ENCODE peak calls at places on chromosomes 3 and 15, in eight cellular contexts. A is colonic mucosa, Y is ovary, B is aorta, W is PC-3, J is mesendoderm, K is neuronal stem cell, H is MM.1S. D is an unnamed sample.

GRCh38 chr15:82538961-82539689 is 1.1 kb downstream of the RPS17 start:
- DNase-seq in Y (no peak), K (no peak), H (no peak), W (no peak), A (no peak), J (peak), B (no peak), D (no peak)

GRCh38 chr15:70047386-70048195 is 50.1 kb downstream of the TLE3 start:
- DNase-seq in A (no peak), H (no peak), W (no peak), B (peak), Y (peak), K (no peak), J (no peak), D (no peak)

GRCh38 chr15:51935466-51936118 is 36.0 kb downstream of the LEO1 start:
- DNase-seq in A (no peak), K (no peak), H (no peak), J (no peak), B (no peak), W (no peak), Y (no peak), D (no peak)

GRCh38 chr3:63192248-63192647 is 85.9 kb upstream of the SYNPR start:
- DNase-seq in W (no peak), J (peak), B (no peak), A (no peak), Y (no peak), H (no peak), K (no peak), D (no peak)

GRCh38 chr15:50009634-50010033 is 109.4 kb downstream of the ATP8B4 start:
- DNase-seq in K (no peak), B (no peak), J (no peak), A (no peak), Y (no peak), H (peak), W (no peak), D (no peak)

GRCh38 chr3:179196098-179196497 is 47.9 kb downstream of the PIK3CA start:
- DNase-seq in A (no peak), J (no peak), Y (no peak), B (no peak), W (peak), H (peak), K (no peak), D (peak)

GRCh38 chr3:126111126-126111551 is 27.2 kb upstream of the SLC41A3 start:
- DNase-seq in K (no peak), J (no peak), Y (no peak), A (peak), H (no peak), B (peak), W (no peak), D (no peak)

GRCh38 chr15:101123222-101123910 is 128.5 kb downstream of the CHSY1 start:
- DNase-seq in K (no peak), H (no peak), W (no peak), B (peak), J (peak), Y (no peak), A (no peak), D (no peak)

GRCh38 chr15:80846416-80846815 is 67.2 kb downstream of the CEMIP start:
- DNase-seq in B (no peak), A (no peak), K (no peak), W (peak), Y (no peak), J (no peak), H (no peak), D (no peak)

GRCh38 chr3:122097141-122097540 is 42.0 kb downstream of the CD86 start:
- DNase-seq in H (no peak), A (no peak), J (no peak), Y (no peak), W (no peak), K (no peak), B (no peak), D (no peak)

GRCh38 chr15:64013179-64014043 is 32.9 kb downstream of the DAPK2 start:
- DNase-seq in W (peak), A (peak), J (no peak), B (no peak), H (no peak), Y (no peak), K (no peak), D (no peak)

GRCh38 chr3:122642935-122643334 is 37.7 kb upstream of the PARP14 start:
- DNase-seq in H (peak), B (no peak), J (no peak), W (no peak), K (no peak), A (no peak), Y (no peak), D (no peak)

GRCh38 chr3:79027593-79027992 is 740.2 kb downstream of the ROBO1 start:
- DNase-seq in A (no peak), Y (no peak), B (no peak), H (no peak), W (no peak), K (no peak), J (no peak), D (no peak)

DNA sequence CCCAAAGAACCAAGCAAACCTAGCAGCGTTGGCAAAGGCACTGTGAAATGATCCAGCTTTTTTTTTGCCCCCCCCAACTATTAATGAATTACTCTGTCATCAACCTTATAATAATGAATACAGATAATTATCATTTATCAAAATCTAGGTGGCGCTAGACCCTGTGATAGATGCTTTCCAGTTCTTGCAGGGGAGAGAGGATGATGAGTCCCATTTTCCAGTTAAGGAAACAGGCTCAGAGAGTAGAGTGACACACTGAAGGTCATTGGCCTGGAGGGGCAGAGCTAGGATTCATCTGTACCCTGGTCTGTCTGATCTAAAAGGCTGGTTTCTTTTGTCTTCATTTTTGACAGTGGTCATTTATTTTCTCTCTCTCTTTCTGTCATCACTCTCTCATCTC is 5.0 kb downstream of the ACOX2 start:
- DNase-seq in B (no peak), K (no peak), J (no peak), A (no peak), H (no peak), W (peak), Y (no peak), D (no peak)
- H3K4me3 ChIP-seq in B (no peak), K (no peak), J (no peak), A (no peak), H (no peak), W (no peak), Y (no peak), D (no peak)

DNA sequence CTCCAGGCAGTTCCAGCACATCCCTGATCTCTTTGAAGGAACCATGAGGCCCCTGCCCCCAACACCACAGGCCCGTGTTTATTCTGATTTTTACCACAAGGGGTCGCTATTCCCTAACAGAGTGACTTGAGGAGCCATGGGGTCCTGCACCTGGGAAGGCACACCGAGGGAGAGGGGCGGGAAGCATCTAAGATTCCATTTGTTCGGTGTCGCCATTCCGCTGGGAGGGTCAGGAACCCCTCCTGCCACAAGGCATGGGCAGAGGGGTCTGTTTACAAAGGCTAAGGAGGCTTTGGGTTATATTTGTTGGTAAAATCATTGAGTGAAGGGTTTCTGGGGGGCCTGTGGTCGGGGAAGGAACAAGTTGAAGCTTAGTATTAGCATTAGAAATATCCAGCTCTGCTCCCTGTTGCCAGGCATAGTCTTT is 77.1 kb downstream of the WDR76 start:
- DNase-seq in B (no peak), K (peak), J (peak), W (peak), A (peak), H (peak), Y (peak), D (peak)
- H3K4me3 ChIP-seq in B (no peak), K (no peak), J (no peak), W (no peak), A (no peak), H (no peak), Y (no peak), D (no peak)

DNA sequence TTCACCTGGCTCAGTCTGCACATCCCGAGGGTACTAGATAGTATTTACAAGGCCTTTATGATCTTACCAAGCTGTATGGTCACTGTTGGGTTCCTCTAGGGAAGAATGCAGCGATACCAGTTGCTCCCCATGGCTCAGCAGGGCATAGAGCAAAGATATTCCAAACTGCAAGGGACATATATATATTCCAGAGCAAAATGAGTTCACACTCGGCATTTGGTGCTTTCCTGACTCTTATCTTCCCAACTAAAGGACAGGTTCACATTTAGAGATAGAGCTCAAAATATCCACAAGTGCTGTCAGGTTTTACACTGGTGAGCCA is 3.5 kb upstream of the SPG11 start:
- DNase-seq in W (no peak), H (no peak), A (no peak), Y (no peak), K (no peak), J (no peak), B (no peak), D (no peak)
- H3K4me3 ChIP-seq in W (no peak), H (peak), A (no peak), Y (no peak), K (no peak), J (no peak), B (no peak), D (no peak)

GRCh38 chr3:50243552-50243895 is 7.5 kb downstream of the GNAI2 start:
- DNase-seq in J (no peak), H (no peak), A (no peak), B (no peak), K (no peak), Y (no peak), W (no peak), D (no peak)
- H3K4me3 ChIP-seq in J (no peak), H (no peak), A (no peak), B (no peak), K (no peak), Y (no peak), W (no peak), D (no peak)

GRCh38 chr3:24832878-24833277 is 338.2 kb upstream of the THRB start:
- DNase-seq in B (no peak), A (no peak), Y (no peak), W (no peak), K (no peak), J (no peak), H (no peak), D (no peak)

GRCh38 chr3:24829632-24830229 is 335.1 kb upstream of the THRB start:
- DNase-seq in A (peak), Y (no peak), J (peak), H (no peak), B (peak), K (peak), W (no peak), D (no peak)

GRCh38 chr3:24829011-24829581 is 334.4 kb upstream of the THRB start:
- DNase-seq in W (no peak), Y (no peak), B (peak), A (peak), H (no peak), K (peak), J (peak), D (no peak)

GRCh38 chr3:24834442-24834841 is 339.8 kb upstream of the THRB start:
- DNase-seq in H (no peak), A (no peak), W (no peak), Y (no peak), J (no peak), B (no peak), K (no peak), D (no peak)

DNA sequence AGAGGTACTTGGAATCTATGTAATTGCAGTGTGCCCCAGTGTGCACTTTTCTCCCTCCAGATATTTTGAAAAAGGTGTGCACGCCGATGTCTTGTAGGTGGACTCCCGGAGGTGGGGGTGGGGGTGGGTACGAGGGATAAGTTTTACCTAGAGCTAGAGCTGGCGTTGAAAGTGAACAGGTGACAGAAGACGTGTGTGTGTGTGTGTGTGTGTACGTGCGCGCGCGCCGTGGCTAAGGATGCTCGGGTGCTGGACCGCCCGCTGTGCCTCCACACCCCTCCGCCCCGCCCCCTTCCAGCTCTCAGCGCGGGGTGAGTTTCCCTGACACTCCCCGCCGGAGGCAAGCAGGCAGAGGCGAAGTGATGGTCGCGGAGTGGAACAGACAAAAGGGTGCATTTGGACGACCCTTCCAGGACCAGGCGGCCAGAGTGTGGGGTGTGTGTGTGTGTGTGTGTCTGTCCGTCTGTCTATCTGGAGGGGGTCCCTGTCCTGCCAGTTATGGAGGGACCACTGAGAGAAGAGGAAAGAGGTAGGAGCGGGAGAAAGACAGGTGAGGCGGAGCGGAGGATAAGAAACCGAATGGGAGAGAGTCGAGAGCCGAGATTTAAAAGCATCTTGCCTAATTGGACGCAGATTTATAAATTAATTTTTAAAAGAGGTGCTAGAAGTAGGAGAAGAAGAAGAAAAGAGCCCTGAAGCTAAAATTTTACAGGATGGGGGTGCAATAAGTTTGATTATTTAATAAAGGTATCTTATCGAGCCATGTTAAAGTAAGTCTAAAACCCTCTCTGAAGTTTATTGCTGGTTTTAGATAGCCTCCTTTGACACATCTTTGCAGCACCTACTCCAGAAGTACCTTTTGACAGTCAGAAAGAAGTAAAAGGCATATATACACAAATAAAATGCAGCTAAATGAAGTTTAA is 335.8 kb upstream of the THRB start:
- DNase-seq in W (no peak), A (peak), Y (no peak), B (peak), J (no peak), H (no peak), K (peak), D (no peak)
- H3K4me3 ChIP-seq in W (no peak), A (peak), Y (no peak), B (peak), J (no peak), H (no peak), K (peak), D (no peak)

DNA sequence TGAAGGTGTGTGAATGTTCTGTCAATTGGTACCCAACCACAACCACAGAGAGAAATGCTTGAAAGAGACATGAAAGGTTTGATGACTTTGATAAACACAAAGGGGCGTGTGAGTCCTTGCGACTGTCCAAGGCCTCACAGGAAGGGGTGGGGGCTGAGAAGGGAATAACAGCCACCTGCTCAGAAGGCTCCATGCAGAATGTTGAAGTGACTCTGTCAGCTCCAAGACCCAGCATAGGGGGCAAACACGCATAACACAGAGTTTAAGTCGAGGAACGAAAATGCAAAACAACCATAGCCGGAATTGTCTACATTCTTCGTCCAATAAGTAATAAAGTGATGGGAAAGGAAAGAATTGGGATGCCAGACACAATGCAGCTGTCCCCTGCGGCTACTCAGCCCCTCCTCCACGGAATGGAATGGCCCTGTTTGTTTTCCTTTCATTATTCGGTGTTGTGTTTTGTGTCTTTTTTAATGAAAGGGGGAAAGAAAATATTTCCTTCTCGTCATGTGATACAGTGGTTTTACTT is 19.9 kb downstream of the TMEM212 start:
- DNase-seq in W (no peak), Y (peak), J (no peak), H (no peak), B (no peak), K (no peak), A (no peak), D (peak)
- H3K4me3 ChIP-seq in W (no peak), Y (no peak), J (no peak), H (no peak), B (no peak), K (no peak), A (no peak), D (no peak)

DNA sequence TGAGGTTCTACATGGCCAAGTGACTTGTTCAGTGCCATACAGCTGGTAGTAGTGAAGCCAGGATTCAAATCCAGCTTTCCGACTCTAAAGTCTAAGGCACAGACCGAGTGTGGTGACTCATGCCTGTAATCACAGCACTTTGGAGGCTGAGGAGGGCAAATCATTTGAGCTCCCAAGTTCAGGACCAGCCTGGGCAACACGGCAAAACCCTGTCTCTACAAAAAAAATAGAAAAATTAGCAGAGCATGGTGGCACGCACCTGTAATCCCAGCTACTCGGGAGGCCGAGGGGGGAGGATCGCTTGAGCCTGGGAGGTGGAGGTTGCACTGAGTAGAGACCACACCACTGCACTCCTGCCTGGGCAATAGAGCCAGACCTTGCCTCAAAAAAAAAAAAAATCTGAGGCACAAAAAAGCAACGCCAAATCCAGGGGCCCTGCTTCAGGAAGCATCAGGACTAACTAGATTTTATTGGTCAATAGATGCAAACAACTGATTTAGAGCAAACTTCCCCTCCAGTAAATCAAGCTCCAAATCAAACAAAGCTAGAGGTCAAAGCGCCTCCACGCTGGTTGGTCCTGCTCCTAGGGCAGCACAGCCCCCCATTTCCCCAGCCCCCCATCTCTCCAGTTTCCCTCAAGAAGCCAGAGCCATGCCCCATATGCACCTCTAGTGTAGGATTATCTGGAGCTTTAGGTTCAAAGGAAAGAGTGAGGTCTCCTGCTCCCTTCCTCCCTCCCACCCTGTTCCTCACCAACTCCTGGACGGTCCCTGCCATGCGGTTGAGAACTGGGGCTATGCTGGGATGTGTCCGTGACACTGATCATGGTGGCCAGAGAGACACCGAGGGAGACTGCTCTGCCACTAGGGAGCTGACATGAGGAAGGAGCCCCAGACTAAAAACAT is 2.9 kb upstream of the TNK2 start:
- DNase-seq in B (peak), K (no peak), Y (no peak), H (no peak), J (no peak), W (no peak), A (no peak), D (no peak)
- H3K4me3 ChIP-seq in B (no peak), K (no peak), Y (no peak), H (no peak), J (no peak), W (no peak), A (no peak), D (no peak)

DNA sequence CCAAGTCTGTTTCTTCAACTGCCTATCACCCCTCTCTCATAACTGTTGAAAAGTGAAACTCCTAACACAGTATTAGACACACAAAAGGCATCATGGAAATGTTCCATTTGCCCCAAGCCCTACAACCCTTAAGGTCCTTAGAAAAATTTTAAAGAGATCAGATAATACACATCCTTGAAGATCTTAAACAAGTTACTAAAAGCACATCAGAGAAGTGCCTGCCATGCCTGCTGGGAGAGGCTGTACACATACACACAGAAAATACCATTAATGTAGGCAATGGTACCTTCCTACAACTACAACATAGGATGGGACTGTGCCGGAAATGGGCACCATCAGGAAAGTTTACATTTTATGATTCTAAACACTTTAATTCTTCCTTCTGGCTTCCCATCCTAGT is 3.3 kb downstream of the ADAM10 start:
- DNase-seq in H (no peak), Y (no peak), W (no peak), K (no peak), J (no peak), B (no peak), A (no peak), D (no peak)
- H3K4me3 ChIP-seq in H (peak), Y (no peak), W (peak), K (no peak), J (no peak), B (no peak), A (no peak), D (no peak)

GRCh38 chr3:196193037-196193737 is 18.0 kb downstream of the ZDHHC19 start:
- DNase-seq in B (no peak), J (no peak), H (no peak), K (no peak), Y (no peak), W (no peak), A (no peak), D (no peak)
- H3K4me3 ChIP-seq in B (no peak), J (no peak), H (no peak), K (no peak), Y (no peak), W (no peak), A (no peak), D (no peak)

D was measured in Jurkat, Clone E6-1.